ENCODE peak calls at places on chromosomes 6 and 20, in eight cellular contexts. F is cardiac muscle cell, M is IMR-90, W is GM20000, E is GM04504, S is activated B cell treated with CpG ODN at 0.5 μM for 24 hours, L is ovary, N is mucosa of descending colon. P is an unnamed sample.

GRCh38 chr20:7723284-7723683 is 217.0 kb downstream of the HAO1 start:
- DNase-seq in F (no peak), M (no peak), W (no peak), E (no peak), S (no peak), L (no peak), N (no peak), P (no peak)

GRCh38 chr20:18585134-18585533 is 2.7 kb upstream of the DTD1 start:
- DNase-seq in F (no peak), M (peak; percentile 64), W (no peak), E (no peak), S (no peak), L (no peak), N (no peak), P (no peak)

GRCh38 chr20:44754554-44754953 is 8.9 kb downstream of the KCNK15 start:
- DNase-seq in F (no peak), M (no peak), W (no peak), E (no peak), S (no peak), L (no peak), N (no peak), P (no peak)

GRCh38 chr20:40481337-40481736 is 207.7 kb downstream of the MAFB start:
- DNase-seq in F (no peak), M (no peak), W (no peak), E (peak; percentile 39), S (no peak), L (no peak), N (no peak), P (no peak)

GRCh38 chr6:144263786-144264185 is 21.3 kb upstream of the UTRN start:
- DNase-seq in F (no peak), M (peak; percentile 38), W (no peak), E (no peak), S (no peak), L (no peak), N (no peak), P (no peak)

GRCh38 chr6:109690373-109690739 is 646 bp downstream of the AK9 start:
- DNase-seq in F (peak; percentile 74), M (no peak), W (peak; percentile 59), E (no peak), S (peak; percentile 64), L (peak; percentile 43), N (peak; percentile 88), P (no peak)

GRCh38 chr6:55917756-55918415 is 42.5 kb upstream of the BMP5 start:
- DNase-seq in F (no peak), M (peak; percentile 48), W (no peak), E (peak; percentile 35), S (no peak), L (no peak), N (no peak), P (no peak)

GRCh38 chr6:52365871-52366540 is 4.1 kb downstream of the PAQR8 start:
- DNase-seq in F (no peak), M (peak; percentile 8), W (no peak), E (no peak), S (no peak), L (no peak), N (no peak), P (no peak)

GRCh38 chr6:169319561-169319960 is 65.9 kb upstream of the THBS2 start:
- DNase-seq in F (no peak), M (peak; percentile 13), W (no peak), E (no peak), S (no peak), L (peak; percentile 46), N (no peak), P (no peak)